ENCODE peak calls at places on chromosomes 1 and 21, in four cellular contexts. X is K562, F is mesenchymal stem cell, C is endodermal cell. H is an unnamed sample. For H3K36me3, the result is how much of the 10 kb centered on the place peaks cover.

GRCh38 chr1:104671684-104672353 is 922.1 kb downstream of the AMY1C start:
- DNase-seq in X (no peak), F (no peak), C (no peak), H (no peak)

GRCh38 chr1:160171978-160172377 is 18.4 kb upstream of the CASQ1 start:
- DNase-seq in X (no peak), F (no peak), C (peak), H (no peak)

GRCh38 chr1:246506440-246506784 is 667 bp downstream of the SMYD3 start:
- DNase-seq in X (peak), F (no peak), C (no peak), H (no peak)

GRCh38 chr1:177585492-177586220 is 384.2 kb downstream of the SEC16B start:
- DNase-seq in X (no peak), F (no peak), C (no peak), H (no peak)

GRCh38 chr21:44911384-44912157 is 9.1 kb downstream of the ITGB2 start:
- DNase-seq in X (peak), F (no peak), C (peak), H (no peak)

GRCh38 chr1:43540653-43541071 is 10.0 kb downstream of the PTPRF start:
- DNase-seq in X (no peak), F (no peak), C (no peak), H (no peak)

GRCh38 chr1:18928985-18929384 is 26.6 kb upstream of the ALDH4A1 start:
- DNase-seq in X (no peak), F (no peak), C (no peak), H (no peak)

GRCh38 chr1:43639990-43640794 is 9.8 kb upstream of the KDM4A start:
- DNase-seq in X (no peak), F (no peak), C (no peak), H (no peak)

GRCh38 chr1:12201343-12202189 is 28.3 kb upstream of the VPS13D start:
- DNase-seq in X (no peak), F (no peak), C (peak), H (no peak)

GRCh38 chr1:157045251-157046218 is at the start of gene ARHGEF11:
- DNase-seq in X (peak), F (peak), C (peak), H (peak)

GRCh38 chr1:64965239-64966157 is 851 bp downstream of the JAK1 start:
- DNase-seq in X (peak), F (peak), C (peak), H (peak)

GRCh38 chr1:69269491-69269890 is 298.2 kb upstream of the LRRC7 start:
- DNase-seq in X (no peak), F (no peak), C (no peak), H (no peak)

GRCh38 chr1:197911172-197911856 is 5.9 kb upstream of the LHX9 start:
- DNase-seq in X (no peak), F (no peak), C (peak), H (peak)

GRCh38 chr1:112516141-112516540 is 7.4 kb downstream of the WNT2B start:
- DNase-seq in X (no peak), F (no peak), C (no peak), H (no peak)

GRCh38 chr1:162367073-162367472 is 9.6 kb downstream of the SPATA46 start:
- DNase-seq in X (no peak), F (no peak), C (no peak), H (no peak)

GRCh38 chr1:121538943-121539575 is 354.3 kb downstream of the SRGAP2C start:
- DNase-seq in X (no peak), F (no peak), C (no peak), H (no peak)

GRCh38 chr1:179953974-179954493 is 576 bp upstream of the CEP350 start:
- DNase-seq in X (no peak), F (no peak), C (no peak), H (peak)

GRCh38 chr1:72009170-72009569 is 273.2 kb downstream of the NEGR1 start:
- DNase-seq in X (no peak), F (no peak), C (no peak), H (no peak)

GRCh38 chr1:238226805-238227204 is 336.1 kb upstream of the ZP4 start:
- DNase-seq in X (no peak), F (no peak), C (no peak), H (no peak)

GRCh38 chr1:225990705-225991464 is 8.3 kb downstream of the SDE2 start:
- DNase-seq in X (no peak), F (no peak), C (no peak), H (no peak)

DNA sequence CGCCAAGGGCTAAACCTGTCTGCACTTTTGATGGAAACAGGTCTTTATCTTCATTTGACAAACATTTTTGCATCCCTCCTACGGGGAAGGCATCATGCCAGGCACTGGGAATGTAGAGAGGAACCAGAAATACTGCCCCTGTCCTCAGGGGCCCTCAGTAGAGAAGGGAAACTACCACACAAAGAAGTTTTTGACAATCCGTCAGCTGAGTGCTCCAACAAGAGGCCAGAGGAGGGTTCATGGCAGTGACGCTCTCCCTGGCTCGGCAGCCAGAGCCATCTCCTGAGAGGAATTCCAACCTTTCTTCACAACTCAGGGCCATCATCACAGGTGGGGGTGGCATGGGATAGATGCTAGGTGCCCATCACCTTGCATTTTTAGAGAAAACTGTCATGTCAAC is 154.1 kb downstream of the HIVEP3 start:
- DNase-seq in X (no peak), F (no peak), C (no peak), H (no peak)
- H3K4me3 ChIP-seq in X (no peak), F (no peak), C (no peak), H (no peak)

GRCh38 chr1:17007121-17007520 is 4.6 kb downstream of the ATP13A2 start:
- DNase-seq in X (no peak), F (no peak), C (no peak), H (no peak)

GRCh38 chr1:17005365-17005740 is 6.4 kb downstream of the ATP13A2 start:
- DNase-seq in X (no peak), F (no peak), C (no peak), H (no peak)

GRCh38 chr1:17002524-17002902 is 9.2 kb downstream of the ATP13A2 start:
- DNase-seq in X (no peak), F (no peak), C (no peak), H (no peak)

GRCh38 chr1:17001760-17002523 is 9.8 kb downstream of the ATP13A2 start:
- DNase-seq in X (no peak), F (no peak), C (no peak), H (no peak)

DNA sequence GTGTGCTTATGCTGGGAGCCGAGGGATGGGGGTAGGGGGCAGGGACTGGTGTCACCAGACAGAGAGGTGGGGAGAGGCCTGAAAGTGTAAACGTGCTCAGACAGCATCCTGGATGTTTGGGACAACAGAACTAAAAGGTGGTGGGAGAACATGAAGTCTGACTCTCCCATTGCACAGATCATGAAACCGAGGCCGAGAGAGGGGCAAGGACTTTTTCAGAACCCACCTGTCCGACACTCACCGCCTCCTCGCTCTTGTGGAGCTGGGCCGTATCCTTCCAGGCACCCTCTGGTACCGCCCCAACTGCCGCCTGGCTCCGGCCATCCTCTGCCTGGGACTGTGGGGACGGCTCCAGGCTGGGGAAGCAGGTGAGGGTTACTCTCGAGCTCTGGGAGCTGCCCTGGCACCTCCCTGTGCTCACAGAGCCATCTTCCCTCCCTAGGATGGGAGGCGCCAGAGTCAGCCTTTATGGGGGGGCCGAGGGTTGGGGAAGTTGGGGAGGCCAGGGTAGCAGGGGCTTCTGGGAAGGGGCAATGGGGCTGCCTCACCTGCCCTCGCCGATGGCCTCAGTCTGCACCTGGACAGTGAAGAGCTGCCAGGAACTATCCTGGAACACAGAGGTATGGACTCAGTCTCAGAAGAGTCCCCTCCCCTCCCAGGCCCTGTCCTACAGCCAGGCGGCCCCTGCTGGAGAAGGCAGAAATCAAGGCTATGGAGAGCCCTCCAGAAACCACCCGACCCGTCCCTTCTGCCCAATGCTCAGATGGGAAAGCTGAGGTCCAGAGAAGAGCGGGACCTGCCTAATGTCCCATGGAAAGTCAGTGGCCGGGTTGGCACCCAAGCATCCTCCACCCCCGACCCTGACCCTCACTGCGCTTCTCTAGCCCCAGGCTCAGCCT is 7.0 kb downstream of the ATP13A2 start:
- DNase-seq in X (no peak), F (no peak), C (no peak), H (no peak)
- H3K36me3 ChIP-seq in X (under half), F (half or more), C (under half), H (under half)

DNA sequence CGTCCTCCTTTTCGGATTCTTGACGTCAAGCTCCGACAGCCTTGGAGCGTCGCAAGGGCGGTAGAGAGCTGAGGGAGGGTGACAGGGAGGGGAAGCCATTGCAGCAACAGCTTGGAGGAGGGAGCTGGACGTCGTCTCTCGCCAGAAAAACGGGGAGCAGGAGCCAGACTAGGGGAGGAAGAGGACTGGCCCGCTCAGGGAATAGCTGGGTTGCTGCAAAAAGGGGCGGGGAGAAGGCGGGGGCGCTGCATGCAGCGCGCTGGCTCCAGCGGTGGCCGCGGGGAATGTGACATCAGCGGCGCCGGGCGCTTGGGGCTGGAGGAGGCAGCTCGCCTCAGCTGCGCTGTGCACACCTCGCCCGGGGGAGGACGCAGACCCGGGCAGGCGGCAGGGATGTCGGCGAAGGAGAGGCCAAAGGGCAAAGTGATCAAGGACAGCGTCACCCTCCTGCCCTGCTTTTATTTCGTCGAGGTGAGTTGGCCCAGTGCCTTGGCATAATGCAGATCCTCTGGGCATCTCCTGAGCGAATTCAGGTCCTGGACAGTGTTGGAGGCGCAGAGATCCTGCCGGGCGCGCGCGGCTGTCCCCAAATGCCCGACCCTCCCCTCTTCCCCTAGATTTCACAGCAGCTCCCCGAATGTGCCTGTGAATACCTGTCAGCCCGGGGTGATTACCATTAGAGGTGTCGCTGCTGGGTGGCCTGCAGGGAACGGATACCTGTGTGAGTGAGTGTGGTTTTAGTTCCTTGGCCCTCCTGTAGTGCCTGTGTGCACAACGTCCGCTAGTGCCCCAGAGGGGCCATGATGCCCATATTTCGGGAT is at the start of gene PLPPR4:
- DNase-seq in X (peak), F (peak), C (peak), H (peak)
- H3K27ac ChIP-seq in X (no peak), F (no peak), C (no peak), H (no peak)

GRCh38 chr1:37633950-37634553 is 640 bp downstream of the RSPO1 start:
- DNase-seq in X (no peak), F (no peak), C (peak), H (no peak)
- H3K4me3 ChIP-seq in X (no peak), F (no peak), C (no peak), H (peak)

DNA sequence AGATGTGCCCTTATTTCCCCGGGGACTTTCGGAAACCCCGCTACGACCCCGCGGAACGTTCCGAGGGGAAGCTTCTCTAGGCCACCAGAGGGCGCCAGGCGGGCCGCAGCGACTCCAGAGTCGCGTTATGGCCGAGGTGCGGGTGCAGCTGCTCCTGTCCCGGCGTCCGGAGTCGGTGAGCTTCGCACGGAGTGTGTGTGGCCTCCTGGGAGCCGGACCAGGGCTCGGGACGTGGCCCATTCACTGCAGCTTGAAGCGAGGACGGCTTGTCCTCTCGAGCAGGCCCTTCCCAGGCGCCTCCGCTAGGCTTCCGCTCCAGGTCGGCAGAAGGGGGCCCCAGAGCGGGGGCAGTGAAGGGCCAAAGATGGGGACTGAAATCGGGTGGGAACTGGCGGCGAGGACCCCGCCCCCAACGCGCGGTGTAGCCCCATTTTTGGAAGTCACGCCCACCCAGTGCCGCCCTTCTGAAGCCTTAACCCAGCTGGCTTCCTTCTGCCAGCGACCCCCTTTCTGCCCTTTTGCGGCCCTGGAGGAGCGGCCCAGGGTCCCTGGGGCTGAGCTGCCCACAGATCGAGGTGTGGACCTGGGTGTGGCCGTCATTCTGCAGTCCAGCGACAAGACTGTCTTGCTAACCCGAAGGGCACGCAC is at the start of gene NUDT17:
- DNase-seq in X (peak), F (peak), C (peak), H (peak)
- H3K36me3 ChIP-seq in X (half or more), F (under half), C (half or more), H (half or more)

GRCh38 chr1:228374711-228375577 is 31.7 kb downstream of the TRIM11 start:
- DNase-seq in X (no peak), F (no peak), C (no peak), H (no peak)
- H3K27ac ChIP-seq in X (no peak), F (no peak), C (no peak), H (no peak)

DNA sequence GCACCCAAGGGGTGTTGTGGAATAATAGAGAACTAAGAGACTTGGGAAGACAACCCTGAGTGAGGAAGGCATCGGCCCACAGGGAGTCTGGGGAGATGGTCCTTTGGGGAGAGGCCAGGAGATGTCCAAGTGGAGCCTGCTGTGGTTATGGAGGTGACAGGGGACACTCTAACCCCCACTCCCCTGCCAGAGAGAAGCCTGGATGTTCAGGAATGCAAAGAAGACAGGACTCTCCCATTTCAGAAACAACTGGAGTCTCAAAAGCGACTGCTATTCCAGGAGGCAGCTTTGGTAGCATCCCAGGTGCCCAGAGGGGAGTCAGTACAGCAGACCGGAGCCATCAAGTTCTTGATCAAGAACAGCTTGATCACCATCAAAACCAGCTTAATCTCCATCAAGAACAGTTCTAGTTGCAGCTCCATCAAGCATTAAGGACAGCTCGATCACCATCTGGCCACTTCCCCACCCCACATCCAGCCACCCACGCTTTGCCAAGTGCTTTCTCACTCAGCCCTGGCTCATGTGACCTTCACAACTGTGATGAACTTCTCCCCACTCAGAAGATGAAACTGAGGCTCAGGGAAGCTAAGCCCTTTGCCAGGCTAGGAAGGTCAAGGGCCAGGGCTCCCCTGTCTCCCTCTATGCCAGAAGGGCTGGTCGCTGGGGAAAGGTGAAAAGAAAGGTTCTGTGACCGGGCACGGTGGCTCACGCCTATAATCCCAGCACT is 743 bp downstream of the CD52 start:
- DNase-seq in X (no peak), F (no peak), C (no peak), H (no peak)
- H3K4me3 ChIP-seq in X (peak), F (no peak), C (no peak), H (no peak)

DNA sequence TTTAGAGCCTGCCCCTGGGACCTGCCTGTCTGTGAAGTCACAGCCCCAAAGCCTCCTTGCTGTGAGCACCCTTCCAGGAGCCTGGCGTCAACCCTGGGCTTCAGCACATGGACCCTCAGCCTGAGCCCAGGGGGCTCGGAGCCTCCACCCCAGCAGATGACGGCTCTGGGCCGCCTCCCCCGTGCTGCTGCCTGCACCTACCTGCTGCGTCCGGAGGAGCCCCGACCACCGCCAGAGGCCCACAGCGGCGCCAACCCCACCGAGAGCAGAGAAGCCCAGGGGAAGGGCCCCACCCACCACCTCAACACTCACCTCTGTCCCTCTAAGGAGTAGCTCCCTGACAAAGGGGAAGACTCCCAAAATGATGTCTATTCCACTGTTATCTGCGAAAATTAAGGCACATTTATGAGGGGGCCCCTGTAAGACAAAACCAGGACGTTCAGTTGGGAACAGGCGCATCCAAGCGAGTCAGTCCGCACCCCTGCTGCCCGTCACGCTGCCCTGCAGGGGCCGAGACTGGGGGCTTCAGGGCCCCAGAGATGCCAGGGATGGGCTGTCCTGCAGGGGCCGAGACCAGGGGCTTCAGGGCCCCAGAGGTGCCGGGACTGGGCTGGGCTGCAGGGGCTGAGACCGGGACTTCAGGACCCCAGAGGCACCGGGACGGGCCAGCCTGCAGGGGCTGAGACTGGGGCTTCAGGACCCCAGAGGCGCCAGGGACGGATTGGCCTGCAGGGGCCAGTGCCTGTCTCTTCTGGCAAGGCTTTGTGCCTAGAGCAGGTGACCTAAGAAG is 15.8 kb downstream of the PANK4 start:
- DNase-seq in X (no peak), F (no peak), C (no peak), H (no peak)
- H3K36me3 ChIP-seq in X (half or more), F (half or more), C (under half), H (half or more)

GRCh38 chr1:201633297-201633696 is 94.4 kb downstream of the NAV1 start:
- DNase-seq in X (no peak), F (no peak), C (no peak), H (no peak)

GRCh38 chr1:201632364-201632952 is 93.5 kb downstream of the NAV1 start:
- DNase-seq in X (no peak), F (no peak), C (no peak), H (no peak)

GRCh38 chr1:201630582-201630981 is 91.7 kb downstream of the NAV1 start:
- DNase-seq in X (no peak), F (no peak), C (no peak), H (no peak)

GRCh38 chr1:201628490-201628889 is 89.6 kb downstream of the NAV1 start:
- DNase-seq in X (no peak), F (no peak), C (no peak), H (peak)

GRCh38 chr1:201631037-201631436 is 92.1 kb downstream of the NAV1 start:
- DNase-seq in X (no peak), F (no peak), C (no peak), H (no peak)
- H3K27ac ChIP-seq in X (no peak), F (no peak), C (no peak), H (no peak)